ENCODE peak calls at places on chromosome 2, in eight cellular contexts. One of them, this sample, is unnamed.

GRCh38 chr2:23249348-23249747 is 135.6 kb upstream of the KLHL29 start:
- DNase-seq in HepG2: no peak
- DNase-seq in heart right ventricle: peak; percentile 29
- DNase-seq in SK-N-MC: no peak
- DNase-seq in cardiac muscle cell: no peak
- DNase-seq in IMR-90: no peak
- DNase-seq in Karpas-422: no peak
- DNase-seq in Caco-2: no peak
- DNase-seq in this sample: no peak

GRCh38 chr2:65024149-65024829 is 31.9 kb upstream of the CEP68 start:
- DNase-seq in HepG2: no peak
- DNase-seq in heart right ventricle: no peak
- DNase-seq in SK-N-MC: no peak
- DNase-seq in cardiac muscle cell: peak; percentile 81
- DNase-seq in IMR-90: peak; percentile 85
- DNase-seq in Karpas-422: no peak
- DNase-seq in Caco-2: no peak
- DNase-seq in this sample: no peak

GRCh38 chr2:121567957-121568409 is 37.3 kb downstream of the RNU4ATAC start:
- DNase-seq in HepG2: peak; percentile 95
- DNase-seq in heart right ventricle: no peak
- DNase-seq in SK-N-MC: no peak
- DNase-seq in cardiac muscle cell: no peak
- DNase-seq in IMR-90: peak; percentile 62
- DNase-seq in Karpas-422: no peak
- DNase-seq in Caco-2: no peak
- DNase-seq in this sample: no peak

GRCh38 chr2:232296766-232297525 is 81.6 kb upstream of the ALPP start:
- DNase-seq in HepG2: no peak
- DNase-seq in heart right ventricle: no peak
- DNase-seq in SK-N-MC: no peak
- DNase-seq in cardiac muscle cell: no peak
- DNase-seq in IMR-90: peak; percentile 11
- DNase-seq in Karpas-422: no peak
- DNase-seq in Caco-2: no peak
- DNase-seq in this sample: no peak

GRCh38 chr2:69563021-69563420 is 80.5 kb downstream of the AAK1 start:
- DNase-seq in HepG2: no peak
- DNase-seq in heart right ventricle: no peak
- DNase-seq in SK-N-MC: no peak
- DNase-seq in cardiac muscle cell: no peak
- DNase-seq in IMR-90: no peak
- DNase-seq in Karpas-422: no peak
- DNase-seq in Caco-2: no peak
- DNase-seq in this sample: no peak

GRCh38 chr2:158755738-158756137 is 39.4 kb upstream of the DAPL1 start:
- DNase-seq in HepG2: no peak
- DNase-seq in heart right ventricle: no peak
- DNase-seq in SK-N-MC: no peak
- DNase-seq in cardiac muscle cell: no peak
- DNase-seq in IMR-90: no peak
- DNase-seq in Karpas-422: no peak
- DNase-seq in Caco-2: no peak
- DNase-seq in this sample: no peak

GRCh38 chr2:149489452-149489851 is 98.1 kb downstream of the MMADHC start:
- DNase-seq in HepG2: no peak
- DNase-seq in heart right ventricle: no peak
- DNase-seq in SK-N-MC: no peak
- DNase-seq in cardiac muscle cell: no peak
- DNase-seq in IMR-90: no peak
- DNase-seq in Karpas-422: no peak
- DNase-seq in Caco-2: no peak
- DNase-seq in this sample: no peak

GRCh38 chr2:109125595-109126500 is 3.2 kb upstream of the SH3RF3 start:
- DNase-seq in HepG2: peak; percentile 28
- DNase-seq in heart right ventricle: no peak
- DNase-seq in SK-N-MC: no peak
- DNase-seq in cardiac muscle cell: peak; percentile 89
- DNase-seq in IMR-90: peak; percentile 98
- DNase-seq in Karpas-422: no peak
- DNase-seq in Caco-2: no peak
- DNase-seq in this sample: no peak

GRCh38 chr2:33620-34019 is 12.7 kb downstream of the FAM110C start:
- DNase-seq in HepG2: peak; percentile 40
- DNase-seq in heart right ventricle: no peak
- DNase-seq in SK-N-MC: no peak
- DNase-seq in cardiac muscle cell: no peak
- DNase-seq in IMR-90: no peak
- DNase-seq in Karpas-422: no peak
- DNase-seq in Caco-2: no peak
- DNase-seq in this sample: peak; percentile 75

GRCh38 chr2:65232636-65233035 is 5.0 kb downstream of the ACTR2 start:
- DNase-seq in HepG2: no peak
- DNase-seq in heart right ventricle: no peak
- DNase-seq in SK-N-MC: no peak
- DNase-seq in cardiac muscle cell: peak; percentile 53
- DNase-seq in IMR-90: peak; percentile 77
- DNase-seq in Karpas-422: no peak
- DNase-seq in Caco-2: no peak
- DNase-seq in this sample: no peak

GRCh38 chr2:96954490-96954846 is 31.9 kb downstream of the FAM178B start:
- DNase-seq in HepG2: no peak
- DNase-seq in heart right ventricle: no peak
- DNase-seq in SK-N-MC: no peak
- DNase-seq in cardiac muscle cell: peak; percentile 36
- DNase-seq in IMR-90: peak; percentile 20
- DNase-seq in Karpas-422: no peak
- DNase-seq in Caco-2: no peak
- DNase-seq in this sample: peak; percentile 41

GRCh38 chr2:78202366-78202765 is 680.2 kb upstream of the LRRTM4 start:
- DNase-seq in HepG2: no peak
- DNase-seq in heart right ventricle: no peak
- DNase-seq in SK-N-MC: no peak
- DNase-seq in cardiac muscle cell: no peak
- DNase-seq in IMR-90: no peak
- DNase-seq in Karpas-422: no peak
- DNase-seq in Caco-2: no peak
- DNase-seq in this sample: no peak

GRCh38 chr2:234963785-234964615 is 12.2 kb downstream of the SH3BP4 start:
- DNase-seq in HepG2: no peak
- DNase-seq in heart right ventricle: no peak
- DNase-seq in SK-N-MC: no peak
- DNase-seq in cardiac muscle cell: peak; percentile 81
- DNase-seq in IMR-90: peak; percentile 74
- DNase-seq in Karpas-422: no peak
- DNase-seq in Caco-2: no peak
- DNase-seq in this sample: no peak

GRCh38 chr2:66481100-66481549 is 46.2 kb downstream of the MEIS1 start:
- DNase-seq in HepG2: no peak
- DNase-seq in heart right ventricle: no peak
- DNase-seq in SK-N-MC: no peak
- DNase-seq in cardiac muscle cell: peak; percentile 88
- DNase-seq in IMR-90: peak; percentile 84
- DNase-seq in Karpas-422: no peak
- DNase-seq in Caco-2: no peak
- DNase-seq in this sample: no peak

GRCh38 chr2:203225423-203226039 is 13.3 kb upstream of the CYP20A1 start:
- DNase-seq in HepG2: peak; percentile 35
- DNase-seq in heart right ventricle: no peak
- DNase-seq in SK-N-MC: no peak
- DNase-seq in cardiac muscle cell: peak; percentile 27
- DNase-seq in IMR-90: peak; percentile 21
- DNase-seq in Karpas-422: peak; percentile 76
- DNase-seq in Caco-2: peak; percentile 43
- DNase-seq in this sample: no peak

GRCh38 chr2:46202987-46203386 is 94.2 kb upstream of the EPAS1 start:
- DNase-seq in HepG2: no peak
- DNase-seq in heart right ventricle: no peak
- DNase-seq in SK-N-MC: no peak
- DNase-seq in cardiac muscle cell: no peak
- DNase-seq in IMR-90: no peak
- DNase-seq in Karpas-422: no peak
- DNase-seq in Caco-2: no peak
- DNase-seq in this sample: no peak
- H3K9me3 ChIP-seq in HepG2: no peaks in the 10 kb centered on the region
- H3K9me3 ChIP-seq in heart right ventricle: peaks cover 4% of the 10 kb centered on the region
- H3K9me3 ChIP-seq in SK-N-MC: no peaks in the 10 kb centered on the region
- H3K9me3 ChIP-seq in cardiac muscle cell: no peaks in the 10 kb centered on the region
- H3K9me3 ChIP-seq in IMR-90: peaks cover 3% of the 10 kb centered on the region
- H3K9me3 ChIP-seq in Karpas-422: no peaks in the 10 kb centered on the region
- H3K9me3 ChIP-seq in Caco-2: no peaks in the 10 kb centered on the region
- H3K9me3 ChIP-seq in this sample: no peaks in the 10 kb centered on the region

GRCh38 chr2:54020793-54021414 is 50.1 kb upstream of the PSME4 start:
- DNase-seq in HepG2: no peak
- DNase-seq in heart right ventricle: no peak
- DNase-seq in SK-N-MC: no peak
- DNase-seq in cardiac muscle cell: no peak
- DNase-seq in IMR-90: no peak
- DNase-seq in Karpas-422: no peak
- DNase-seq in Caco-2: no peak
- DNase-seq in this sample: no peak

GRCh38 chr2:54021702-54022101 is 50.9 kb upstream of the PSME4 start:
- DNase-seq in HepG2: no peak
- DNase-seq in heart right ventricle: no peak
- DNase-seq in SK-N-MC: no peak
- DNase-seq in cardiac muscle cell: no peak
- DNase-seq in IMR-90: no peak
- DNase-seq in Karpas-422: no peak
- DNase-seq in Caco-2: no peak
- DNase-seq in this sample: no peak

GRCh38 chr2:54024576-54024975 is 53.8 kb upstream of the PSME4 start:
- DNase-seq in HepG2: no peak
- DNase-seq in heart right ventricle: no peak
- DNase-seq in SK-N-MC: no peak
- DNase-seq in cardiac muscle cell: no peak
- DNase-seq in IMR-90: no peak
- DNase-seq in Karpas-422: no peak
- DNase-seq in Caco-2: no peak
- DNase-seq in this sample: no peak
- H3K9me3 ChIP-seq in HepG2: no peaks in the 10 kb centered on the region
- H3K9me3 ChIP-seq in heart right ventricle: peaks cover 17% of the 10 kb centered on the region
- H3K9me3 ChIP-seq in SK-N-MC: peaks cover 7% of the 10 kb centered on the region
- H3K9me3 ChIP-seq in cardiac muscle cell: no peaks in the 10 kb centered on the region
- H3K9me3 ChIP-seq in IMR-90: peaks cover 3% of the 10 kb centered on the region
- H3K9me3 ChIP-seq in Karpas-422: peaks cover 12% of the 10 kb centered on the region
- H3K9me3 ChIP-seq in Caco-2: peaks cover 10% of the 10 kb centered on the region
- H3K9me3 ChIP-seq in this sample: peaks cover 18% of the 10 kb centered on the region

GRCh38 chr2:16207151-16207550 is 266.8 kb downstream of the MYCN start:
- DNase-seq in HepG2: no peak
- DNase-seq in heart right ventricle: no peak
- DNase-seq in SK-N-MC: no peak
- DNase-seq in cardiac muscle cell: no peak
- DNase-seq in IMR-90: no peak
- DNase-seq in Karpas-422: no peak
- DNase-seq in Caco-2: no peak
- DNase-seq in this sample: no peak

GRCh38 chr2:16208921-16209320 is 268.6 kb downstream of the MYCN start:
- DNase-seq in HepG2: no peak
- DNase-seq in heart right ventricle: no peak
- DNase-seq in SK-N-MC: no peak
- DNase-seq in cardiac muscle cell: no peak
- DNase-seq in IMR-90: no peak
- DNase-seq in Karpas-422: no peak
- DNase-seq in Caco-2: no peak
- DNase-seq in this sample: no peak

GRCh38 chr2:16207611-16208010 is 267.3 kb downstream of the MYCN start:
- DNase-seq in HepG2: no peak
- DNase-seq in heart right ventricle: no peak
- DNase-seq in SK-N-MC: no peak
- DNase-seq in cardiac muscle cell: no peak
- DNase-seq in IMR-90: no peak
- DNase-seq in Karpas-422: no peak
- DNase-seq in Caco-2: no peak
- DNase-seq in this sample: no peak

GRCh38 chr2:16209799-16210198 is 269.4 kb downstream of the MYCN start:
- DNase-seq in HepG2: no peak
- DNase-seq in heart right ventricle: no peak
- DNase-seq in SK-N-MC: no peak
- DNase-seq in cardiac muscle cell: no peak
- DNase-seq in IMR-90: no peak
- DNase-seq in Karpas-422: no peak
- DNase-seq in Caco-2: no peak
- DNase-seq in this sample: no peak

DNA sequence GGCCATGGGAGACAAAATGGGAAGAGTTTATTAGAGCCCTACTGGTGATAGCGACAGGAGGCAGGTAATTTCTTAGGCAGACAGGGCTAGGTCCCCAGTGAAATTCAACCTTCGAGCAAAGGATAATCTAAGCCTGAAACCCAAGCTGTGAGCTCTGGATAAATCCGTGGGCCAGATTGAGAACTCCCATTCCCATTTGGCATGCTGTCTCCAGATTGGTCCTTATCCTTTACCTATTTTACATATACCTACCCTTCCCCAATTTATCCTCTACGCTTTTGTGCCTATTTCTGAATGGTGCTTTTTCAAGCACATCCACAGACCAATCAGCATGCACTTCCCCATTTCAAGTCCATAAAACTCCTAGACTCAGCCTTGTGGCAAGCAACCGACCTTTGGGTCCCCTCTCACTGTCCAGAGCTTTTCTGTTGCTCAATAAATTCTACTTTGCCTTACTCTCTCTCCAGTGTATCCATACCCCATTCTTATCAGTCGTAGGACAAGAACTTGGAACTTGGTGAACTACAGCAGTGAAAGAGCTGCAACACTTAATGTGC is 268.0 kb downstream of the MYCN start:
- DNase-seq in HepG2: no peak
- DNase-seq in heart right ventricle: no peak
- DNase-seq in SK-N-MC: no peak
- DNase-seq in cardiac muscle cell: no peak
- DNase-seq in IMR-90: no peak
- DNase-seq in Karpas-422: no peak
- DNase-seq in Caco-2: no peak
- DNase-seq in this sample: no peak
- H3K9me3 ChIP-seq in HepG2: no peaks in the 10 kb centered on the region
- H3K9me3 ChIP-seq in heart right ventricle: no peaks in the 10 kb centered on the region
- H3K9me3 ChIP-seq in SK-N-MC: no peaks in the 10 kb centered on the region
- H3K9me3 ChIP-seq in cardiac muscle cell: no peaks in the 10 kb centered on the region
- H3K9me3 ChIP-seq in IMR-90: peaks cover 35% of the 10 kb centered on the region
- H3K9me3 ChIP-seq in Karpas-422: no peaks in the 10 kb centered on the region
- H3K9me3 ChIP-seq in Caco-2: peaks cover 3% of the 10 kb centered on the region
- H3K9me3 ChIP-seq in this sample: no peaks in the 10 kb centered on the region

GRCh38 chr2:183803596-183803995 is 679.4 kb downstream of the NUP35 start:
- DNase-seq in HepG2: no peak
- DNase-seq in heart right ventricle: no peak
- DNase-seq in SK-N-MC: no peak
- DNase-seq in cardiac muscle cell: no peak
- DNase-seq in IMR-90: no peak
- DNase-seq in Karpas-422: no peak
- DNase-seq in Caco-2: no peak
- DNase-seq in this sample: no peak

DNA sequence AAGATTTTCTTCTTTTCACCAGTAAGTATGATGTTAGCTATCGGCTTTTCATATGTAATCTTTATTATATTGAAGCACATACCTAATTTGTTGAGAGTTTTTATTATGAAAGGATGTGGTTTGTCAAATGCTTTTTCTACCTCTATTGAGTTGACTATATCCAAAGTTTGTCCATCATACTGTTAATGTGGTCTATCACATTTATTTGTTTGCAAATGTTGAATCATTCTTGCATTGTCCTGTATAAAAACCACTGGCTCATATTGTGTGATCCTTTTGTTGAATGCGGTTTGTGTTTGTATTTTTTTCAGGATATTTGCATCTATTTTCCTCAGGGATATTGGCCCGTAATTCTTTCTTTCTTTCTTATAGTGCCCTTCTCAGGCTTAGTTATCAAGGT is 675.5 kb downstream of the NUP35 start:
- DNase-seq in HepG2: no peak
- DNase-seq in heart right ventricle: no peak
- DNase-seq in SK-N-MC: no peak
- DNase-seq in cardiac muscle cell: no peak
- DNase-seq in IMR-90: no peak
- DNase-seq in Karpas-422: no peak
- DNase-seq in Caco-2: no peak
- DNase-seq in this sample: no peak
- H3K9me3 ChIP-seq in HepG2: peaks cover 25% of the 10 kb centered on the region
- H3K9me3 ChIP-seq in heart right ventricle: peaks cover 18% of the 10 kb centered on the region
- H3K9me3 ChIP-seq in SK-N-MC: no peaks in the 10 kb centered on the region
- H3K9me3 ChIP-seq in cardiac muscle cell: no peaks in the 10 kb centered on the region
- H3K9me3 ChIP-seq in IMR-90: peaks cover 9% of the 10 kb centered on the region
- H3K9me3 ChIP-seq in Karpas-422: peaks cover 3% of the 10 kb centered on the region
- H3K9me3 ChIP-seq in Caco-2: no peaks in the 10 kb centered on the region
- H3K9me3 ChIP-seq in this sample: no peaks in the 10 kb centered on the region

This sample was measured in mucosa of descending colon.